ENCODE peak calls at places on chromosomes 7 and 10, in nine cellular contexts. V is tibial artery, A is heart right ventricle, E is fibroblast of pulmonary artery, K is fibroblast of the aortic adventitia, O is heart left ventricle, W is choroid plexus epithelial cell, L is pancreas, U is sigmoid colon. R is an unnamed sample.

GRCh38 chr7:92813390-92814024 is 22.9 kb downstream of the CDK6 start:
- DNase-seq in V (no peak), A (no peak), E (peak), K (no peak), O (no peak), W (peak), L (no peak), U (no peak), R (no peak)

GRCh38 chr10:60140681-60141632 is 234.6 kb upstream of the CCDC6 start:
- DNase-seq in V (no peak), A (peak), E (peak), K (peak), O (peak), W (peak), L (no peak), U (peak), R (peak)

GRCh38 chr7:5824297-5824610 is 42.8 kb upstream of the RNF216 start:
- DNase-seq in V (no peak), A (no peak), E (no peak), K (no peak), O (no peak), W (no peak), L (no peak), U (no peak), R (no peak)

GRCh38 chr10:122286872-122287271 is 15.8 kb downstream of the BTBD16 start:
- DNase-seq in V (no peak), A (no peak), E (peak), K (peak), O (peak), W (peak), L (no peak), U (peak), R (no peak)

GRCh38 chr7:149071641-149072437 is 18.7 kb downstream of the ZNF786 start:
- DNase-seq in V (no peak), A (peak), E (no peak), K (no peak), O (peak), W (peak), L (no peak), U (peak), R (peak)

GRCh38 chr10:70722820-70723424 is 50.6 kb downstream of the ADAMTS14 start:
- DNase-seq in V (no peak), A (no peak), E (peak), K (peak), O (no peak), W (peak), L (no peak), U (no peak), R (no peak)

GRCh38 chr7:126483972-126484371 is 768.8 kb downstream of the GRM8 start:
- DNase-seq in V (no peak), A (no peak), E (no peak), K (no peak), O (no peak), W (no peak), L (no peak), U (no peak), R (no peak)

GRCh38 chr7:73715648-73716317 is 3.7 kb downstream of the STX1A start:
- DNase-seq in V (no peak), A (no peak), E (peak), K (peak), O (no peak), W (peak), L (no peak), U (no peak), R (no peak)

GRCh38 chr10:97861351-97861750 is 11.7 kb downstream of the GOLGA7B start:
- DNase-seq in V (no peak), A (no peak), E (peak), K (peak), O (no peak), W (peak), L (no peak), U (no peak), R (no peak)

GRCh38 chr10:89274928-89275327 is 23.4 kb upstream of the LIPA start:
- DNase-seq in V (no peak), A (no peak), E (no peak), K (peak), O (no peak), W (peak), L (no peak), U (no peak), R (no peak)

GRCh38 chr10:110977662-110978061 is 58.3 kb downstream of the SHOC2 start:
- DNase-seq in V (no peak), A (no peak), E (no peak), K (peak), O (no peak), W (peak), L (no peak), U (no peak), R (no peak)

GRCh38 chr10:14325325-14325955 is 5.3 kb downstream of the FRMD4A start:
- DNase-seq in V (peak), A (peak), E (peak), K (peak), O (no peak), W (peak), L (no peak), U (no peak), R (peak)

GRCh38 chr10:13272164-13272571 is 27.7 kb downstream of the PHYH start:
- DNase-seq in V (peak), A (peak), E (peak), K (peak), O (peak), W (peak), L (no peak), U (peak), R (no peak)

GRCh38 chr7:29163854-29164253 is 17.5 kb upstream of the CPVL start:
- DNase-seq in V (no peak), A (no peak), E (no peak), K (no peak), O (no peak), W (no peak), L (no peak), U (no peak), R (no peak)

GRCh38 chr7:29158748-29159147 is 12.4 kb upstream of the CPVL start:
- DNase-seq in V (no peak), A (no peak), E (no peak), K (no peak), O (no peak), W (no peak), L (no peak), U (no peak), R (no peak)

GRCh38 chr7:29161226-29161625 is 14.9 kb upstream of the CPVL start:
- DNase-seq in V (no peak), A (no peak), E (no peak), K (no peak), O (no peak), W (no peak), L (no peak), U (no peak), R (no peak)

GRCh38 chr7:29160080-29160479 is 13.7 kb upstream of the CPVL start:
- DNase-seq in V (no peak), A (no peak), E (no peak), K (no peak), O (no peak), W (no peak), L (no peak), U (no peak), R (no peak)

GRCh38 chr7:29162577-29162976 is 16.2 kb upstream of the CPVL start:
- DNase-seq in V (no peak), A (no peak), E (no peak), K (no peak), O (no peak), W (no peak), L (no peak), U (no peak), R (no peak)
- TF ChIP-seq CTCF in V (no peak), A (no peak), E (no peak), K (no peak), O (no peak), W (no peak), L (no peak), U (no peak), R (no peak)

DNA sequence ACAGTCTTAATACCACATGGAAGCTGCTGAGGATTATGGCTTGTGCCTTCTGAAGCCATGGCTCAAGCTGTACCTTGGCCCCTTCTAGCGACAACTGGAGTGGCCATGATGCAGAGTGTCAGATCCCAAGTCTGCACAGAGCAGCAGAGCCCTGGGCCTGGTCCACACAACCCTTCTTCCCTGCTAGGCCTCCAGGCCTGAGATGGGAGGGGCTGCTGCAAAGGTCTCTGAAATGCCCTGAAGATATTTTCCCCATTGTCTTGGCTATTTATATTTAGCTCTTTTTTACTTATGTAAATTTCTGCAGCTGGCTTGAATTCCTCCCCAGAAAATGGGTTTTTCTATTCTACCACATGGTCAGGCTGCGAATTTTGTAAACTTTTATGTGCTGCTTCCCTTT is 804.6 kb upstream of the ZWINT start:
- DNase-seq in V (no peak), A (no peak), E (no peak), K (no peak), O (no peak), W (no peak), L (no peak), U (no peak), R (no peak)
- TF ChIP-seq CTCF in V (no peak), A (no peak), E (no peak), K (no peak), O (no peak), W (no peak), L (no peak), U (no peak), R (no peak)

GRCh38 chr10:77959887-77960286 is 33.3 kb upstream of the DLG5 start:
- DNase-seq in V (no peak), A (no peak), E (no peak), K (no peak), O (no peak), W (no peak), L (no peak), U (no peak), R (no peak)
- TF ChIP-seq CTCF in V (no peak), A (no peak), E (no peak), K (no peak), O (no peak), W (no peak), L (no peak), U (no peak), R (no peak)

GRCh38 chr10:48209246-48209645 is 65.2 kb downstream of the FRMPD2 start:
- DNase-seq in V (no peak), A (no peak), E (peak), K (no peak), O (no peak), W (peak), L (no peak), U (no peak), R (no peak)

GRCh38 chr10:48206470-48207250 is 67.8 kb downstream of the FRMPD2 start:
- DNase-seq in V (no peak), A (no peak), E (no peak), K (no peak), O (no peak), W (no peak), L (no peak), U (no peak), R (no peak)

GRCh38 chr10:48210391-48210790 is 64.1 kb downstream of the FRMPD2 start:
- DNase-seq in V (no peak), A (no peak), E (no peak), K (no peak), O (no peak), W (no peak), L (no peak), U (no peak), R (no peak)

GRCh38 chr10:48207853-48208252 is 66.6 kb downstream of the FRMPD2 start:
- DNase-seq in V (no peak), A (no peak), E (no peak), K (no peak), O (no peak), W (no peak), L (no peak), U (no peak), R (no peak)

DNA sequence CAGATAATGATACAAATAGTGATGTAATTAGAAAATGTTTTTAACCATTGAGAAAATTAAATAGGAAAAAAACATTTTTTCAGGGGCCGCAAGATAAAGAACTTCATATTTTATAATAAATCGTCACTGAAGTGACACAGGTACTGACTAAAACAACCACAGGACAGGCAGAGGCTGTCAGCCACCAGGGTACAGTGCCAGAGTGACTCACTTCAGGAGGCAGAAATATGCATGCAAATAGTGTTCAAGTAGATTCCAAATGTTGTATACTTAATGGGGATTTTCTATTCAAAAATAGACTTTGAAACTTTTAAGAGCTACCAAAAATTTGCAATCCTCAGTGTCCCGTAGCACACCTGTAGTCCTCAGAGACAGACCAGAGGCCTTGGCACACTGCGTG is 68.6 kb downstream of the FRMPD2 start:
- DNase-seq in V (no peak), A (no peak), E (no peak), K (no peak), O (no peak), W (no peak), L (no peak), U (no peak), R (no peak)
- TF ChIP-seq CTCF in V (no peak), A (no peak), E (no peak), K (no peak), O (no peak), W (no peak), L (no peak), U (no peak), R (no peak)